ENCODE peak calls at places on chromosome 21, in five cellular contexts. F, R, B, K and P are unnamed samples.

GRCh38 chr21:27104749-27105439 is 138.0 kb upstream of the ADAMTS5 start:
- DNase-seq in F (peak), R (no peak), B (peak), K (peak), P (peak)

GRCh38 chr21:37032877-37033471 is 26.5 kb downstream of the RIPPLY3 start:
- DNase-seq in F (peak), R (no peak), B (no peak), K (peak), P (no peak)

GRCh38 chr21:32867587-32867986 is 96.0 kb upstream of the PAXBP1 start:
- DNase-seq in F (no peak), R (no peak), B (no peak), K (no peak), P (no peak)

GRCh38 chr21:33945652-33946270 is 30.2 kb upstream of the ATP5PO start:
- DNase-seq in F (no peak), R (no peak), B (no peak), K (no peak), P (no peak)

GRCh38 chr21:38422067-38422466 is 76.2 kb downstream of the ERG start:
- DNase-seq in F (no peak), R (no peak), B (no peak), K (no peak), P (no peak)

GRCh38 chr21:33115586-33116541 is 45.9 kb downstream of the OLIG1 start:
- DNase-seq in F (no peak), R (no peak), B (no peak), K (no peak), P (no peak)

GRCh38 chr21:41562101-41563000 is 54.4 kb upstream of the TMPRSS2 start:
- DNase-seq in F (no peak), R (no peak), B (no peak), K (no peak), P (no peak)

GRCh38 chr21:16460936-16461335 is 731.2 kb downstream of the USP25 start:
- DNase-seq in F (no peak), R (no peak), B (peak), K (no peak), P (no peak)

GRCh38 chr21:15015622-15016471 is 49.0 kb downstream of the NRIP1 start:
- DNase-seq in F (peak), R (no peak), B (no peak), K (peak), P (peak)

GRCh38 chr21:37061926-37062591 is 10.8 kb downstream of the PIGP start:
- DNase-seq in F (no peak), R (no peak), B (no peak), K (no peak), P (peak)

GRCh38 chr21:36701912-36702621 is 3.2 kb downstream of the SIM2 start:
- DNase-seq in F (no peak), R (no peak), B (no peak), K (peak), P (no peak)

GRCh38 chr21:44920694-44921604 is at the start of gene ITGB2:
- DNase-seq in F (no peak), R (peak), B (no peak), K (no peak), P (no peak)